ENCODE peak calls at places on chromosomes 1 and 21, in six cellular contexts. Y is effector memory CD4-positive, alpha-beta T cell; X is body of pancreas; Z is activated CD8-positive, alpha-beta memory T cell treated with anti-CD3 and anti-CD28 coated beads for 4 hours; U is AG09319; I is stimulated activated CD4-positive, alpha-beta T cell treated with anti-CD3 and anti-CD28 coated beads, Interleukin-1b, Interleukin-23, amount 100 ng/mL, for 1 hour. N is an unnamed sample.

GRCh38 chr1:11729155-11729497 is 6.8 kb upstream of the AGTRAP start:
- DNase-seq in X (no peak), Y (no peak), I (no peak), Z (no peak), U (no peak), N (no peak)

GRCh38 chr1:168918860-168919741 is 187.4 kb upstream of the ATP1B1 start:
- DNase-seq in U (no peak), I (no peak), Z (no peak), Y (no peak), X (no peak), N (no peak)

GRCh38 chr1:214427871-214428277 is 123.5 kb downstream of the PTPN14 start:
- DNase-seq in X (peak; percentile 11), I (no peak), Y (peak; percentile 47), U (peak; percentile 35), Z (peak; percentile 26), N (peak; percentile 15)

GRCh38 chr21:46667735-46668380 is 32.4 kb downstream of the PRMT2 start:
- DNase-seq in Z (no peak), I (no peak), U (no peak), Y (no peak), X (no peak), N (no peak)

GRCh38 chr1:234839663-234840062 is 229.7 kb upstream of the IRF2BP2 start:
- DNase-seq in Z (no peak), Y (no peak), I (no peak), U (no peak), X (no peak), N (no peak)

GRCh38 chr1:188904201-188904600 is 1573.5 kb downstream of the BRINP3 start:
- DNase-seq in Z (no peak), I (no peak), X (no peak), U (no peak), Y (no peak), N (no peak)

GRCh38 chr1:7418442-7419080 is 352.5 kb upstream of the VAMP3 start:
- DNase-seq in Y (no peak), U (no peak), I (no peak), X (no peak), Z (no peak), N (no peak)

GRCh38 chr21:39007532-39007931 is 175.7 kb downstream of the PSMG1 start:
- DNase-seq in Y (no peak), Z (no peak), U (no peak), I (no peak), X (no peak), N (no peak)

GRCh38 chr1:109263234-109263596 is 13.9 kb downstream of the CELSR2 start:
- DNase-seq in Y (no peak), U (no peak), I (no peak), Z (no peak), X (no peak), N (no peak)

GRCh38 chr1:54480201-54480848 is 67.7 kb upstream of the ACOT11 start:
- DNase-seq in X (no peak), Y (no peak), U (no peak), Z (no peak), I (no peak), N (no peak)

GRCh38 chr1:21514245-21514644 is 5.0 kb downstream of the ALPL start:
- DNase-seq in X (no peak), Y (no peak), U (no peak), I (no peak), Z (no peak), N (no peak)

GRCh38 chr1:172959578-172959977 is 91.2 kb downstream of the TNFSF18 start:
- DNase-seq in U (no peak), I (no peak), X (no peak), Y (no peak), Z (no peak), N (no peak)

GRCh38 chr1:70142120-70142519 is 63.3 kb downstream of the LRRC40 start:
- DNase-seq in I (no peak), Y (no peak), Z (no peak), U (no peak), X (no peak), N (no peak)

GRCh38 chr21:20026517-20026916 is 971.7 kb upstream of the NCAM2 start:
- DNase-seq in I (no peak), X (no peak), Y (no peak), U (no peak), Z (no peak), N (no peak)

GRCh38 chr1:79271759-79272158 is 265.2 kb upstream of the ADGRL4 start:
- DNase-seq in U (no peak), Z (no peak), X (no peak), I (no peak), Y (no peak), N (no peak)

GRCh38 chr1:119818181-119818580 is 6.9 kb upstream of the REG4 start:
- DNase-seq in U (no peak), Y (no peak), I (no peak), X (no peak), Z (no peak), N (no peak)

GRCh38 chr1:16927711-16928485 is 6.2 kb downstream of the CROCC start:
- DNase-seq in Y (no peak), Z (no peak), U (no peak), I (no peak), X (no peak), N (no peak)

GRCh38 chr1:159214149-159214760 is 9.6 kb downstream of the ACKR1 start:
- DNase-seq in X (peak; percentile 52), Y (peak; percentile 11), U (no peak), Z (no peak), I (no peak), N (no peak)

GRCh38 chr1:111784273-111784901 is 28.7 kb downstream of the DDX20 start:
- DNase-seq in Y (no peak), U (no peak), I (no peak), Z (no peak), X (peak; percentile 33), N (no peak)

GRCh38 chr1:23278717-23279116 is 61.4 kb upstream of the HTR1D start:
- DNase-seq in I (no peak), Y (no peak), U (no peak), X (no peak), Z (no peak), N (no peak)

GRCh38 chr1:76959581-76959980 is 92.3 kb downstream of the ST6GALNAC5 start:
- DNase-seq in Y (no peak), Z (no peak), U (no peak), I (no peak), X (no peak), N (no peak)

N was measured in stimulated activated CD8-positive, alpha-beta memory T cell treated with anti-CD3 and anti-CD28 coated beads, Interleukin-12 subunit alpha, Interleukin-12 subunit beta, amount 100 ng/mL, for 4 hours.